ENCODE peak calls at places on chromosomes 2 and 18, in four cellular contexts. U, F, B and G are unnamed samples.
A peak's percentile ranks its signal among the peaks of the same experiment; 100 is the strongest.

GRCh38 chr2:232854082-232854481 is 16.0 kb upstream of the SNORC start:
- DNase-seq in B (no peak), F (no peak), U (no peak), G (peak; percentile 89)

GRCh38 chr18:26089247-26090129 is 925 bp downstream of the SS18 start:
- DNase-seq in F (no peak), B (no peak), U (no peak), G (no peak)

GRCh38 chr2:188713961-188714360 is 260.2 kb upstream of the COL3A1 start:
- DNase-seq in F (no peak), U (no peak), B (no peak), G (no peak)

GRCh38 chr2:134861173-134861572 is 22.8 kb downstream of the ACMSD start:
- DNase-seq in B (no peak), U (no peak), F (no peak), G (no peak)

GRCh38 chr2:101474752-101475384 is at the start of gene RFX8:
- DNase-seq in B (no peak), U (no peak), F (no peak), G (no peak)

GRCh38 chr2:232668805-232669444 is 28.2 kb upstream of the GIGYF2 start:
- DNase-seq in F (no peak), B (no peak), U (peak; percentile 36), G (no peak)

GRCh38 chr2:237857791-237858190 is 1.6 kb upstream of the RAMP1 start:
- DNase-seq in B (no peak), U (no peak), F (no peak), G (no peak)

GRCh38 chr2:240430595-240430994 is 4.9 kb upstream of the GPC1 start:
- DNase-seq in F (no peak), U (peak; percentile 16), B (no peak), G (no peak)

GRCh38 chr2:133718688-133719201 is 150.5 kb upstream of the NCKAP5 start:
- DNase-seq in B (no peak), U (no peak), F (no peak), G (no peak)

GRCh38 chr2:149076863-149077412 is 38.4 kb downstream of the LYPD6B start:
- DNase-seq in U (no peak), B (no peak), F (no peak), G (peak; percentile 67)

GRCh38 chr2:174331731-174332606 is 2.8 kb upstream of the SP9 start:
- DNase-seq in B (no peak), F (no peak), U (no peak), G (no peak)

GRCh38 chr2:33484042-33484621 is 7.7 kb downstream of the RASGRP3 start:
- DNase-seq in B (no peak), F (no peak), U (no peak), G (no peak)

GRCh38 chr18:47100214-47100831 is 50.0 kb downstream of the HDHD2 start:
- DNase-seq in U (peak; percentile 22), B (peak; percentile 22), F (peak; percentile 38), G (no peak)

GRCh38 chr2:223633656-223634055 is 31.5 kb upstream of the SCG2 start:
- DNase-seq in B (no peak), F (no peak), U (no peak), G (no peak)

GRCh38 chr2:204731996-204732395 is 186.7 kb downstream of the PARD3B start:
- DNase-seq in B (no peak), U (no peak), F (no peak), G (no peak)

GRCh38 chr2:220660277-220661155 is 911.6 kb downstream of the EPHA4 start:
- DNase-seq in U (no peak), B (no peak), F (no peak), G (peak; percentile 71)

GRCh38 chr18:6645246-6645645 is 84.3 kb upstream of the ARHGAP28 start:
- DNase-seq in F (no peak), U (no peak), B (no peak), G (no peak)

GRCh38 chr18:58117685-58118403 is 73.8 kb downstream of the NEDD4L start:
- DNase-seq in B (peak; percentile 69), U (no peak), F (peak; percentile 69), G (peak; percentile 93)

GRCh38 chr2:239328306-239329191 is 72.3 kb downstream of the HDAC4 start:
- DNase-seq in B (no peak), U (peak; percentile 68), F (no peak), G (no peak)

GRCh38 chr2:25981596-25982272 is 563 bp downstream of the KIF3C start:
- DNase-seq in U (no peak), F (no peak), B (no peak), G (no peak)

GRCh38 chr18:3585656-3586509 is 135.9 kb downstream of the TGIF1 start:
- DNase-seq in U (peak; percentile 79), F (peak; percentile 53), B (peak; percentile 64), G (peak; percentile 81)

GRCh38 chr18:11518788-11519685 is 90.4 kb upstream of the SLC35G4 start:
- DNase-seq in F (peak; percentile 25), B (peak; percentile 50), U (no peak), G (peak; percentile 25)

GRCh38 chr2:69946351-69947077 is 14.9 kb downstream of the ASPRV1 start:
- DNase-seq in B (peak; percentile 60), F (peak; percentile 83), U (no peak), G (peak; percentile 45)

GRCh38 chr2:68284896-68285295 is 32.6 kb upstream of the PPP3R1 start:
- DNase-seq in F (no peak), B (no peak), U (peak; percentile 36), G (no peak)

GRCh38 chr18:13641551-13642439 is 84.6 kb downstream of the FAM210A start:
- DNase-seq in F (no peak), U (no peak), B (no peak), G (no peak)

GRCh38 chr2:76194376-76194775 is 483.7 kb upstream of the GCFC2 start:
- DNase-seq in B (no peak), U (no peak), F (no peak), G (no peak)

GRCh38 chr18:31497404-31497710 is 620 bp upstream of the DSG2 start:
- DNase-seq in U (no peak), B (no peak), F (no peak), G (no peak)

GRCh38 chr2:64848945-64849344 is 140.3 kb upstream of the SLC1A4 start:
- DNase-seq in F (no peak), U (no peak), B (no peak), G (no peak)

GRCh38 chr2:183996825-183997823 is 601.2 kb upstream of the ZNF804A start:
- DNase-seq in U (no peak), F (no peak), B (no peak), G (no peak)

GRCh38 chr2:195479407-195479806 is 177.6 kb upstream of the SLC39A10 start:
- DNase-seq in U (no peak), B (no peak), F (no peak), G (no peak)

GRCh38 chr2:195480121-195480520 is 176.9 kb upstream of the SLC39A10 start:
- DNase-seq in U (no peak), F (no peak), B (no peak), G (no peak)

GRCh38 chr2:195477996-195478382 is 179.0 kb upstream of the SLC39A10 start:
- DNase-seq in B (no peak), U (no peak), F (no peak), G (no peak)

GRCh38 chr2:195486520-195486919 is 170.5 kb upstream of the SLC39A10 start:
- DNase-seq in B (no peak), F (no peak), U (no peak), G (no peak)

DNA sequence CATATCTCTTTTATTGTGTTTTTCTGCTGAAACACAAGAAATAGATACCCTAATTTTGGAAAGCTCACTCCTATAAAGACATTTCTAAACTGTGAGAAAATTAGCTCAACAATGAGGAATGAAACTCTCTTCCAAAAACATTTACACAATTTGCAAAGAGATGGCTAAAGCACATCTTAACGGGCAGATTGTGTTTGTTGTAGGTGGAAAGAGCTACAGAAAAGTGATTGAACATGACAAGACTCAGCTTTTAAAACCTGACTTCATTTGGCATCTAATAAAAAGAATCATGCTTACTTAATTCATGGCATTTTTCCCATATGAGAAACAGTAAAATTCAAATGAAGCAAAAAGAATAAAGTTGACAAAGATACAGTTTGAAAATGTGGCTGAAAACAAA is 175.0 kb upstream of the SLC39A10 start:
- DNase-seq in U (no peak), F (no peak), B (no peak), G (no peak)
- H3K4me1 ChIP-seq in U (no peaks in the 10 kb centered on the region), F (peaks cover 9% of the 10 kb centered on the region), B (peaks cover 11% of the 10 kb centered on the region), G (no peaks in the 10 kb centered on the region)

DNA sequence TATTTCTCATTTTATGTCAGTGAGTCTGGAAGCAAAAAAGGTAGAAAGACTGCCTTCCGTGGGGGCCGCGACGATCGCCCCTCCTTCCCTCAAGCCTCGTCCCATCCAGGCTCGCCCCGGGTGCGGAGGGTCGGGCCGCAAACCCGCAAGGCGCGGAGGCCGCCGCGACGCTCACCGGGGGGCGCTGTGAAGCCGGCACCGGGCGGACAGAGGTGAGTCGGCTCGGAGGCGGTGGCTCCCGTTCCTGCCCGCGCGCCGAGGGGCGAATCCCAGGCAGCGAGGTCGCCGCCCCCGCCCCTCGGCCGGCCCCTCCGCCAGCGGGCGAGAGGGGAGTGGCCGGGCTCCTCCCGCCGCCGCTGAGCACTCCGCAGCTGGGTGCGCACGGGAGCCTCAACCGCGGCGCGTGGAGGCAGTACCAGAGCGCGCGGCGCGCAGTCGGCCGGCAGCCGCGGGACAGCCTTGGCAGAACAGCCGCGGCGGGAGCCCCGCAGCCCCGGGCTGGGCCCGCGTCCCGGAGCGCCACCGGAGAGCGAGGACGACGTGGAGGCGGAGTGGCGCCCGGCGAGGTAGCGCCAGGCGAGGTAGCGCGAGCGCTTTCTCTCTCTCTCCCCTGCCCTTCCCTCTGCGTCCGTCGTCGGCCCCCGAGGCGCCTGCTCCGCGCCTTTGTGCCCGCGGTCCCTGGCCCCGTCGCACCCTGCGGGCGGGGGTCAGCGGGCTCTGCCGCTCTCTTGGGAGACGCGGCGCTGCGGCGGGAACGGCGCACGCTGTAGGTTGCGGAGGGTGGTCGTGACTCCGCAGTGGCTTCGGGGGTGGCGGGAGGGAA is at the start of gene MYO1B:
- DNase-seq in F (no peak), B (peak; percentile 58), U (peak; percentile 50), G (peak; percentile 83)
- TF ChIP-seq CTCF in F (peak; percentile 91), B (peak; percentile 75), U (peak; percentile 46), G (peak; percentile 58)

GRCh38 chr2:120596191-120596781 is 139.4 kb upstream of the GLI2 start:
- DNase-seq in B (no peak), F (no peak), U (peak; percentile 41), G (no peak)

GRCh38 chr2:120598416-120598815 is 137.3 kb upstream of the GLI2 start:
- DNase-seq in F (no peak), B (no peak), U (no peak), G (no peak)

GRCh38 chr2:120597595-120598193 is 138.0 kb upstream of the GLI2 start:
- DNase-seq in F (no peak), B (no peak), U (no peak), G (no peak)

GRCh38 chr2:120595739-120596138 is 139.9 kb upstream of the GLI2 start:
- DNase-seq in U (no peak), B (no peak), F (no peak), G (no peak)

DNA sequence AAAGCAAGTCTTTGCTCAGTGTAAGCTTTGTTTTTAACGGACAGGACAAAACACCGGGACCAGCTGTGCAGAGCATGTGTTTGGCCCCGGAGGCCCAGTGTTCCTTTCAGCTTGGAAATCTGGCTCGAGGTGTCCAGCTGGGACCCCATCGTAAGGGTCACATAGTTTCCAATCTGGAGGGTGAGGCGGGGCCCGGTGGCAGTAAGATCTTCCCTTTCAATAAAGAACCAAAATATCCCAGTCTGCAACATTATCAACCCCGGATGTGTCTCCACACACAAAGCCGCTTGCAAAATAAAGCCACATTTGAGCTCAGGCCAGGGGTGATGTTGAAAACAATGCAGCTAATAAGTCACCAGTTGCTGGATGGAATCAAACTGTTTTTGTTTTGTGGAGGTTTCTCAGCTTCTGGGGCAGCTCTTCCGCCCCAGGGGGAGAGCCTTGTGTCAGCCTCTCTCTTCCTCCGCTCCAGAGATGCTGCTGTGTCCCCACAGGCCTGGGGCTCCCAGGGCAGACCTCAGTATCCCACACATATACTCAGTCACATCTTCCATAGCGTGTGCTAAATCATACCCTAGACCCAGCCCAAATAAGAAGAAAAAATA is 138.6 kb upstream of the GLI2 start:
- DNase-seq in F (no peak), U (peak; percentile 87), B (no peak), G (no peak)
- H3K4me3 ChIP-seq in F (no peak overlapping the region), U (no peak overlapping the region), B (no peak overlapping the region), G (no peak overlapping the region)

GRCh38 chr2:187117483-187117882 is 268.5 kb upstream of the ZSWIM2 start:
- DNase-seq in B (no peak), F (no peak), U (no peak), G (no peak)
- H3K4me1 ChIP-seq in B (no peaks in the 10 kb centered on the region), F (no peaks in the 10 kb centered on the region), U (no peaks in the 10 kb centered on the region), G (no peaks in the 10 kb centered on the region)